ENCODE peak calls at places on chromosomes 12 and 14, in nine cellular contexts. P is astrocyte, C is body of pancreas, F is mesenchymal stem cell, S is neuronal stem cell, Z is heart left ventricle, X is OCI-LY7, Q is tibial nerve, H is uterus. I is an unnamed sample.

GRCh38 chr14:61188196-61188595 is 92.9 kb downstream of the TMEM30B start:
- DNase-seq in P (no peak), C (no peak), F (no peak), S (no peak), Z (peak; percentile 31), X (no peak), Q (no peak), H (peak; percentile 41), I (no peak)

GRCh38 chr12:124302241-124302806 is 7.4 kb downstream of the RFLNA start:
- DNase-seq in P (no peak), C (no peak), F (no peak), S (no peak), Z (no peak), X (no peak), Q (no peak), H (no peak), I (no peak)

GRCh38 chr14:101854366-101854765 is 92.9 kb downstream of the PPP2R5C start:
- DNase-seq in P (no peak), C (no peak), F (peak; percentile 18), S (no peak), Z (no peak), X (no peak), Q (no peak), H (no peak), I (no peak)

GRCh38 chr12:131115766-131116165 is 162.1 kb downstream of the ADGRD1 start:
- DNase-seq in P (no peak), C (no peak), F (no peak), S (no peak), Z (no peak), X (no peak), Q (no peak), H (no peak), I (no peak)

GRCh38 chr12:103833095-103833777 is 7.8 kb downstream of the NT5DC3 start:
- DNase-seq in P (no peak), C (no peak), F (no peak), S (no peak), Z (no peak), X (no peak), Q (no peak), H (no peak), I (no peak)

GRCh38 chr14:89571502-89571901 is 154.5 kb upstream of the FOXN3 start:
- DNase-seq in P (no peak), C (no peak), F (no peak), S (no peak), Z (no peak), X (no peak), Q (no peak), H (no peak), I (no peak)

GRCh38 chr12:124686001-124686884 is 118.8 kb upstream of the NCOR2 start:
- DNase-seq in P (peak; percentile 78), C (no peak), F (peak; percentile 92), S (no peak), Z (no peak), X (no peak), Q (no peak), H (no peak), I (no peak)

GRCh38 chr12:111607239-111607638 is 8.1 kb upstream of the ATXN2 start:
- DNase-seq in P (no peak), C (no peak), F (no peak), S (no peak), Z (no peak), X (no peak), Q (no peak), H (no peak), I (no peak)

GRCh38 chr14:90439874-90440442 is 43.1 kb downstream of the CALM1 start:
- DNase-seq in P (no peak), C (no peak), F (no peak), S (no peak), Z (no peak), X (no peak), Q (no peak), H (no peak), I (no peak)

GRCh38 chr12:131372706-131373195 is 338.1 kb upstream of the SFSWAP start:
- DNase-seq in P (no peak), C (no peak), F (no peak), S (no peak), Z (no peak), X (no peak), Q (no peak), H (no peak), I (no peak)

GRCh38 chr12:117003883-117004404 is 93.2 kb downstream of the FBXW8 start:
- DNase-seq in P (no peak), C (no peak), F (no peak), S (no peak), Z (no peak), X (no peak), Q (no peak), H (no peak), I (no peak)

GRCh38 chr12:111753144-111753881 is 13.4 kb upstream of the ALDH2 start:
- DNase-seq in P (no peak), C (peak; percentile 82), F (peak; percentile 67), S (no peak), Z (peak; percentile 62), X (peak; percentile 51), Q (peak; percentile 33), H (peak; percentile 70), I (peak; percentile 55)

DNA sequence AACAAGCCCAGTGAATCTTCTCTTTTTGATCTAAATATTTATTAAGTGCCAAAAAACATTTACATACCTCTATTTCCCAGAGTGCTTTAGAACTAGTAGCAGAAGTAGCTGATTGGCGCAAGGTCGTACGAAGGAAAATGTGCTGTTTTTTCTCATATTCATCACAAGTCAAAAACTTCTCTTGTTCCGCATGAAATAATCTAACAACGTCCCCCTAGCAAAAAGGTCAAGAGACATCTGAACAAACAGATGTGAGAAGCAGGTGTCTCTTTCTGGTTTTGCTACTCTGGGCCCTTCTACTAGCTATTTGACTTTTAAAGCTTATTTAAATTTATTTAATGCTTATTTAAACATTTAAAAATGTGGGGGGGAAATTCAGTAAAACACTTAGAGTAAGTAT is 117.8 kb downstream of the ITPR2 start:
- DNase-seq in P (no peak), C (no peak), F (no peak), S (no peak), Z (no peak), X (no peak), Q (no peak), H (no peak), I (no peak)
- H3K4me1 ChIP-seq in P (no peaks in the 10 kb centered on the region), C (no peaks in the 10 kb centered on the region), F (no peaks in the 10 kb centered on the region), S (peaks cover 6% of the 10 kb centered on the region), Z (no peaks in the 10 kb centered on the region), X (peaks cover 25% of the 10 kb centered on the region), Q (no peaks in the 10 kb centered on the region), H (no peaks in the 10 kb centered on the region), I (no peaks in the 10 kb centered on the region)

GRCh38 chr14:31097081-31097480 is 70.9 kb upstream of the STRN3 start:
- DNase-seq in P (no peak), C (no peak), F (no peak), S (no peak), Z (no peak), X (no peak), Q (no peak), H (no peak), I (no peak)
- H3K27ac ChIP-seq in P (no peak overlapping the region), C (no peak overlapping the region), F (no peak overlapping the region), S (no peak overlapping the region), Z (no peak overlapping the region), X (no peak overlapping the region), Q (no peak overlapping the region), H (no peak overlapping the region), I (no peak overlapping the region)

GRCh38 chr12:14256139-14256538 is 109.3 kb upstream of the ATF7IP start:
- DNase-seq in P (peak; percentile 60), C (no peak), F (peak; percentile 50), S (no peak), Z (peak; percentile 23), X (no peak), Q (no peak), H (no peak), I (no peak)

GRCh38 chr12:14258468-14258947 is 107.0 kb upstream of the ATF7IP start:
- DNase-seq in P (no peak), C (peak; percentile 28), F (no peak), S (no peak), Z (no peak), X (no peak), Q (no peak), H (peak; percentile 25), I (no peak)

GRCh38 chr12:14257734-14258467 is 107.6 kb upstream of the ATF7IP start:
- DNase-seq in P (peak; percentile 100), C (peak; percentile 99), F (peak; percentile 98), S (peak; percentile 99), Z (peak; percentile 97), X (peak; percentile 99), Q (peak; percentile 99), H (peak; percentile 94), I (peak; percentile 100)

GRCh38 chr12:14257303-14257733 is 108.2 kb upstream of the ATF7IP start:
- DNase-seq in P (no peak), C (no peak), F (no peak), S (no peak), Z (no peak), X (no peak), Q (no peak), H (no peak), I (no peak)

GRCh38 chr12:14256555-14257169 is 108.8 kb upstream of the ATF7IP start:
- DNase-seq in P (peak; percentile 65), C (peak; percentile 87), F (peak; percentile 81), S (peak; percentile 48), Z (peak; percentile 83), X (peak; percentile 94), Q (peak; percentile 82), H (peak; percentile 80), I (peak; percentile 86)
- H3K4me1 ChIP-seq in P (peaks cover 32% of the 10 kb centered on the region), C (peaks cover 40% of the 10 kb centered on the region), F (peaks cover 16% of the 10 kb centered on the region), S (peaks cover 26% of the 10 kb centered on the region), Z (peaks cover 4% of the 10 kb centered on the region), X (peaks cover 79% of the 10 kb centered on the region), Q (no peaks in the 10 kb centered on the region), H (no peaks in the 10 kb centered on the region), I (peaks cover 10% of the 10 kb centered on the region)

GRCh38 chr12:52151859-52152783 is 39.7 kb downstream of the KRT80 start:
- DNase-seq in P (no peak), C (peak; percentile 82), F (peak; percentile 56), S (peak; percentile 68), Z (peak; percentile 61), X (peak; percentile 38), Q (peak; percentile 37), H (peak; percentile 58), I (no peak)
- H3K27ac ChIP-seq in P (no peak overlapping the region), C (no peak overlapping the region), F (no peak overlapping the region), S (no peak overlapping the region), Z (peak overlapping the region; percentile 51), X (no peak overlapping the region), Q (peak overlapping the region; percentile 26), H (no peak overlapping the region), I (no peak overlapping the region)

DNA sequence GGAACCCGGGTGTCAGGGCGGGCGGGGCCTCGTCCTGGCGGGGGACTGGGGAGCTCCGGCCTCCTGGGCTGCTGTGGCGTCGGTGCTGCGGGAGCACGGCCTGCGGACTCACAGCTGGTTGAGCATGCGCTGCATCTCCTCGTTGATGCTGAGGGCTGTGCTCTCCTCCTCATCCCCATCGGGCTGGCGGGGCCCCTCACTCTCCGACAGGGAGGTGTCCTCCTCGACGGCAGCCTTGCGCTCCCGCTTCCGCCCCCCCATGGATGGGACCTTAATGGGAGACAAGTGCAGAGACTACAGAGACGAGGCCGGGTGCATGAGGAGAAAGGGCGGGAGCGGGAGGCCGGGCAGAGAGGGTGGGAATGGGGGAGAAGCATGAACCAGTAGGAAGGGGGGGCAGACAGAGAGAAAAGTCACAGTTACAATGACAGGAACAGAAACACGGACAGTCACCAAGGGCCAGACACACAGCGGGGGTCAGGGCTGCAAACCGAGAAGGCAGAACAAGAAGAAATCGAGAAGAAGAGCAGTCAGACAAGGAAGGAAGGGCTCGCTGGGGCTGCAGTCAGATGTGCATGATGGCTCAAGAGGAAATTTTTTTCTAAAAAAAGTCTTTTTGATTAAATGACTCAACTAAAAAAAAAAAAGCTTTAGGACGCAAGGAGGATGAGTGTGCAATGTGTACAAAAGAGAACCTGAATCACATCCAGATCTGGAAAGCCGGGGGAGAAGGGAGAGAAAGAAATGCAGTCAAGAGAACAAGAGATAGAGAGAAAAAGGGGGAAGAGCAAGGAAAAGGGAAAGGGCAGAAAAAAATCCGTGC is 7.1 kb downstream of the IFFO1 start:
- DNase-seq in P (peak; percentile 78), C (no peak), F (peak; percentile 73), S (no peak), Z (no peak), X (no peak), Q (no peak), H (no peak), I (no peak)
- H3K4me1 ChIP-seq in P (peaks cover 69% of the 10 kb centered on the region), C (peaks cover 10% of the 10 kb centered on the region), F (peaks cover 53% of the 10 kb centered on the region), S (peaks cover 5% of the 10 kb centered on the region), Z (peaks cover 10% of the 10 kb centered on the region), X (peaks cover 7% of the 10 kb centered on the region), Q (peaks cover 5% of the 10 kb centered on the region), H (peaks cover 49% of the 10 kb centered on the region), I (no peaks in the 10 kb centered on the region)

I was measured in iPS DF 6.9.